ENCODE peak calls at places on chromosomes 3 and 15, in four cellular contexts. N, J, S and P are unnamed samples.

GRCh38 chr15:69557340-69558137 is 104.9 kb downstream of the RPLP1 start:
- DNase-seq in N (peak; percentile 98), J (no peak), S (no peak), P (no peak)

GRCh38 chr3:172009736-172010254 is 29.6 kb upstream of the FNDC3B start:
- DNase-seq in N (no peak), J (no peak), S (no peak), P (no peak)

GRCh38 chr3:33277193-33277882 is at the start of gene FBXL2:
- DNase-seq in N (peak; percentile 86), J (peak; percentile 39), S (peak; percentile 63), P (no peak)

GRCh38 chr3:11238880-11239279 is 33.3 kb upstream of the ATG7 start:
- DNase-seq in N (peak; percentile 87), J (no peak), S (no peak), P (no peak)

GRCh38 chr3:99823723-99824711 is 6.4 kb downstream of the CMSS1 start:
- DNase-seq in N (no peak), J (no peak), S (no peak), P (no peak)

GRCh38 chr3:195096484-195097330 is 174.3 kb downstream of the XXYLT1 start:
- DNase-seq in N (no peak), J (no peak), S (no peak), P (no peak)

GRCh38 chr15:66679657-66680108 is 22.4 kb upstream of the SMAD6 start:
- DNase-seq in N (no peak), J (peak; percentile 70), S (no peak), P (no peak)

GRCh38 chr15:81853349-81853748 is 192.5 kb downstream of the MEX3B start:
- DNase-seq in N (no peak), J (no peak), S (no peak), P (no peak)